ENCODE peak calls at places on chromosomes 13 and 19, in four cellular contexts. U is heart right ventricle, H is colonic mucosa, T is left ventricle myocardium inferior. G is an unnamed sample.
A peak's percentile ranks its signal among the peaks of the same experiment; 100 is the strongest.

GRCh38 chr13:59247166-59247565 is 916.6 kb downstream of the DIAPH3 start:
- DNase-seq in U (peak; percentile 70), H (no peak), T (peak; percentile 50), G (no peak)

GRCh38 chr19:39398297-39398864 is 7.2 kb downstream of the MED29 start:
- DNase-seq in U (peak; percentile 69), H (peak; percentile 89), T (peak; percentile 77), G (no peak)

GRCh38 chr19:37413243-37414084 is 42.6 kb downstream of the ZNF527 start:
- DNase-seq in U (no peak), H (no peak), T (no peak), G (no peak)

GRCh38 chr13:59269476-59269875 is 894.3 kb downstream of the DIAPH3 start:
- DNase-seq in U (no peak), H (no peak), T (no peak), G (no peak)

GRCh38 chr19:3968556-3969434 is 2.1 kb downstream of the DAPK3 start:
- DNase-seq in U (peak; percentile 85), H (peak; percentile 84), T (peak; percentile 91), G (no peak)

GRCh38 chr19:12937243-12938053 is 961 bp upstream of the CALR start:
- DNase-seq in U (no peak), H (peak; percentile 66), T (no peak), G (peak; percentile 9)

GRCh38 chr13:38688674-38689073 is 1.8 kb downstream of the FREM2 start:
- DNase-seq in U (no peak), H (no peak), T (no peak), G (no peak)

GRCh38 chr19:50051964-50052363 is 26.2 kb downstream of the ZNF473 start:
- DNase-seq in U (no peak), H (no peak), T (no peak), G (no peak)

GRCh38 chr13:39350461-39350881 is 252.5 kb downstream of the LHFPL6 start:
- DNase-seq in U (peak; percentile 35), H (no peak), T (peak; percentile 53), G (no peak)

GRCh38 chr13:97298816-97299215 is 76.7 kb downstream of the MBNL2 start:
- DNase-seq in U (no peak), H (no peak), T (no peak), G (no peak)

G was measured in NCI-H1930.